ENCODE peak calls at places on chromosomes 7 and 10, in four cellular contexts. One of them, this sample, is unnamed.

GRCh38 chr10:31723074-31723750 is 205.4 kb downstream of the ARHGAP12 start:
- DNase-seq in PC-9: no peak
- DNase-seq in transverse colon: no peak
- DNase-seq in OCI-LY7: no peak
- DNase-seq in this sample: no peak

GRCh38 chr10:11946652-11947051 is 96.0 kb downstream of the UPF2 start:
- DNase-seq in PC-9: no peak
- DNase-seq in transverse colon: no peak
- DNase-seq in OCI-LY7: no peak
- DNase-seq in this sample: no peak

GRCh38 chr7:81501220-81501619 is 268.6 kb downstream of the HGF start:
- DNase-seq in PC-9: no peak
- DNase-seq in transverse colon: no peak
- DNase-seq in OCI-LY7: peak; percentile 1
- DNase-seq in this sample: no peak

GRCh38 chr7:28853150-28853549 is 105.0 kb downstream of the TRIL start:
- DNase-seq in PC-9: no peak
- DNase-seq in transverse colon: no peak
- DNase-seq in OCI-LY7: no peak
- DNase-seq in this sample: no peak

GRCh38 chr7:16137944-16138343 is 283.4 kb downstream of the CRPPA start:
- DNase-seq in PC-9: no peak
- DNase-seq in transverse colon: no peak
- DNase-seq in OCI-LY7: no peak
- DNase-seq in this sample: no peak

GRCh38 chr10:131848296-131848695 is 52.5 kb upstream of the PPP2R2D start:
- DNase-seq in PC-9: no peak
- DNase-seq in transverse colon: no peak
- DNase-seq in OCI-LY7: no peak
- DNase-seq in this sample: no peak

GRCh38 chr10:49225218-49225876 is 37.2 kb upstream of the TMEM273 start:
- DNase-seq in PC-9: no peak
- DNase-seq in transverse colon: no peak
- DNase-seq in OCI-LY7: no peak
- DNase-seq in this sample: no peak

GRCh38 chr10:89475567-89475966 is 59.8 kb downstream of the SLC16A12 start:
- DNase-seq in PC-9: no peak
- DNase-seq in transverse colon: no peak
- DNase-seq in OCI-LY7: no peak
- DNase-seq in this sample: no peak

GRCh38 chr10:127907411-127908105 is 655 bp downstream of the PTPRE start:
- DNase-seq in PC-9: no peak
- DNase-seq in transverse colon: peak; percentile 44
- DNase-seq in OCI-LY7: no peak
- DNase-seq in this sample: peak; percentile 2

GRCh38 chr10:115129752-115130151 is 36.6 kb downstream of the ATRNL1 start:
- DNase-seq in PC-9: no peak
- DNase-seq in transverse colon: no peak
- DNase-seq in OCI-LY7: peak; percentile 45
- DNase-seq in this sample: no peak

GRCh38 chr7:44959433-44959951 is 19.3 kb downstream of the MYO1G start:
- DNase-seq in PC-9: peak; percentile 74
- DNase-seq in transverse colon: no peak
- DNase-seq in OCI-LY7: no peak
- DNase-seq in this sample: peak; percentile 55

GRCh38 chr7:111835066-111835465 is 272.8 kb upstream of the IMMP2L start:
- DNase-seq in PC-9: no peak
- DNase-seq in transverse colon: no peak
- DNase-seq in OCI-LY7: no peak
- DNase-seq in this sample: no peak

GRCh38 chr7:103063895-103064294 is 10.7 kb downstream of the FBXL13 start:
- DNase-seq in PC-9: no peak
- DNase-seq in transverse colon: no peak
- DNase-seq in OCI-LY7: no peak
- DNase-seq in this sample: no peak

GRCh38 chr10:71232089-71232998 is 20.0 kb downstream of the UNC5B start:
- DNase-seq in PC-9: peak; percentile 47
- DNase-seq in transverse colon: no peak
- DNase-seq in OCI-LY7: no peak
- DNase-seq in this sample: no peak

GRCh38 chr7:29612596-29612995 is 49.0 kb downstream of the PRR15 start:
- DNase-seq in PC-9: no peak
- DNase-seq in transverse colon: no peak
- DNase-seq in OCI-LY7: no peak
- DNase-seq in this sample: no peak

GRCh38 chr7:155850001-155850436 is 37.8 kb upstream of the SHH start:
- DNase-seq in PC-9: no peak
- DNase-seq in transverse colon: no peak
- DNase-seq in OCI-LY7: no peak
- DNase-seq in this sample: no peak

GRCh38 chr7:137874390-137874789 is 27.6 kb upstream of the DGKI start:
- DNase-seq in PC-9: no peak
- DNase-seq in transverse colon: no peak
- DNase-seq in OCI-LY7: no peak
- DNase-seq in this sample: no peak

GRCh38 chr7:137871173-137871915 is 24.6 kb upstream of the DGKI start:
- DNase-seq in PC-9: no peak
- DNase-seq in transverse colon: no peak
- DNase-seq in OCI-LY7: no peak
- DNase-seq in this sample: no peak

GRCh38 chr7:137875746-137876145 is 29.0 kb upstream of the DGKI start:
- DNase-seq in PC-9: no peak
- DNase-seq in transverse colon: no peak
- DNase-seq in OCI-LY7: no peak
- DNase-seq in this sample: no peak

GRCh38 chr7:137873524-137873923 is 26.8 kb upstream of the DGKI start:
- DNase-seq in PC-9: no peak
- DNase-seq in transverse colon: no peak
- DNase-seq in OCI-LY7: no peak
- DNase-seq in this sample: no peak

DNA sequence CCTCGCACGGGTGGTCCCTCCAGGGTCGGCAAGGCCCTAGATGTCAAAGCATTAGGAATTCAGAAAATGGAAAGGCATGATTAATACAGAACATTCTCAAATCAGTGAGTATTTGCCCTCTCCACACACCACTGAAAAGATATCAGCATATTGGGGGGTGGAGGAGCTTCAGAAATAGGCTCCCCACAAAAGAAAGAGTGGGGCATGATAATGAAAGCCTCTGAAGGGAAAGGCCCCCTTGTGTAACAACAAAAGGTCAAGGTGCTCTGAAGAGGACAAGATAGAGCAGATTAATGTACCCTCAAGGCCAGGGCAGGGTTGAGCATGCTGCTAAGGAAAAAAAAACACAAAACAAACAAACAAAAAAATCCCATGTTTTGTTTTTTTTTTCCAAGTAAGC is 27.2 kb upstream of the DGKI start:
- DNase-seq in PC-9: no peak
- DNase-seq in transverse colon: no peak
- DNase-seq in OCI-LY7: no peak
- DNase-seq in this sample: no peak
- H3K27ac ChIP-seq in PC-9: no peak overlapping the region
- H3K27ac ChIP-seq in transverse colon: no peak overlapping the region
- H3K27ac ChIP-seq in OCI-LY7: no peak overlapping the region
- H3K27ac ChIP-seq in this sample: no peak overlapping the region

DNA sequence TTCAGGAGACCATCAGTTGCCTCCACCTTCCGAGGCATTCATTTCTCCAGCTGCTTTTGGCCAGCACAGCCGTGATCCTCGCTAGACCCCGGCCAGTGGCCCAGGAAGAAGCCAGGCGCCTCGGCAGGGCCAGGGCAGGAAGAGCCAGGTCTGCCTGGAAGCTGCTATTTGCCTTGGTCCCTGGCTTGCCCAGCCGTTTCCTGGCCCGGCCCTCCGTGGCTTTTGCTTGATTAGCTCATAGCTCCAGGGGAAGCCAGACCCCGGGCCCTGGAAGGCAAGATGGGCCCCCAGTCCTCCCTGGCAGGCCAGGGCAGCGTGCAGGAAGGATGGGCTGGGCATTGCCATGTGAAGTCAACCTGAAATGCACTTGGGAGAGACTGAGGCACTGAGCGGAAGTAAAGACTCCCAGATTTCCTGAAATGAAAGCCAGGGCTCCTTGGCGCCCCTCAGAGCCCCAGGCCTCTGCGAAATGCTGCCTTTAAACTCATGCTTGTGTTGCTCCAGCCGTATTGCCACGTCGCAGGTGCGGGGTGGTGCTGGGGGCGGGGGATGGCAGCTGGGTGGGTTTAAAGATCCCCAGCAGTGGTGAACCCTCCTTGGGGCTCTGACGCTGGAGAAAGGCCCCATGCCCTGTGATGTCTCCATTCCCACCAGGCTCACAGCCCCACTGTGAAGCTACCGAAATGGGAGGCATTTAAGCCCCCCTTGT is 160.6 kb downstream of the GRK5 start:
- DNase-seq in PC-9: no peak
- DNase-seq in transverse colon: no peak
- DNase-seq in OCI-LY7: no peak
- DNase-seq in this sample: no peak
- H3K4me1 ChIP-seq in PC-9: no peaks in the 10 kb centered on the region
- H3K4me1 ChIP-seq in transverse colon: peaks cover 5% of the 10 kb centered on the region
- H3K4me1 ChIP-seq in OCI-LY7: peaks cover 35% of the 10 kb centered on the region
- H3K4me1 ChIP-seq in this sample: no peaks in the 10 kb centered on the region

GRCh38 chr10:84540022-84540616 is 211.7 kb downstream of the CCSER2 start:
- DNase-seq in PC-9: peak; percentile 67
- DNase-seq in transverse colon: no peak
- DNase-seq in OCI-LY7: no peak
- DNase-seq in this sample: no peak
- H3K27ac ChIP-seq in PC-9: no peak overlapping the region
- H3K27ac ChIP-seq in transverse colon: no peak overlapping the region
- H3K27ac ChIP-seq in OCI-LY7: no peak overlapping the region
- H3K27ac ChIP-seq in this sample: no peak overlapping the region

GRCh38 chr10:91603173-91603572 is 29.7 kb downstream of the PPP1R3C start:
- DNase-seq in PC-9: no peak
- DNase-seq in transverse colon: no peak
- DNase-seq in OCI-LY7: no peak
- DNase-seq in this sample: no peak
- H3K4me1 ChIP-seq in PC-9: peaks cover 37% of the 10 kb centered on the region
- H3K4me1 ChIP-seq in transverse colon: peaks cover 3% of the 10 kb centered on the region
- H3K4me1 ChIP-seq in OCI-LY7: no peaks in the 10 kb centered on the region
- H3K4me1 ChIP-seq in this sample: no peaks in the 10 kb centered on the region

GRCh38 chr7:41881313-41882130 is 178.6 kb upstream of the INHBA start:
- DNase-seq in PC-9: no peak
- DNase-seq in transverse colon: peak; percentile 46
- DNase-seq in OCI-LY7: peak; percentile 70
- DNase-seq in this sample: peak; percentile 56

GRCh38 chr7:41885078-41885477 is 182.2 kb upstream of the INHBA start:
- DNase-seq in PC-9: no peak
- DNase-seq in transverse colon: no peak
- DNase-seq in OCI-LY7: no peak
- DNase-seq in this sample: no peak

GRCh38 chr7:41882271-41882670 is 179.4 kb upstream of the INHBA start:
- DNase-seq in PC-9: no peak
- DNase-seq in transverse colon: no peak
- DNase-seq in OCI-LY7: no peak
- DNase-seq in this sample: no peak

GRCh38 chr7:41885748-41886147 is 182.9 kb upstream of the INHBA start:
- DNase-seq in PC-9: no peak
- DNase-seq in transverse colon: no peak
- DNase-seq in OCI-LY7: no peak
- DNase-seq in this sample: no peak

GRCh38 chr7:41882745-41883527 is 180.0 kb upstream of the INHBA start:
- DNase-seq in PC-9: no peak
- DNase-seq in transverse colon: no peak
- DNase-seq in OCI-LY7: no peak
- DNase-seq in this sample: no peak
- H3K27ac ChIP-seq in PC-9: no peak overlapping the region
- H3K27ac ChIP-seq in transverse colon: no peak overlapping the region
- H3K27ac ChIP-seq in OCI-LY7: no peak overlapping the region
- H3K27ac ChIP-seq in this sample: peak overlapping the region; percentile 56

GRCh38 chr10:124744047-124744687 is at the start of gene FAM53B:
- DNase-seq in PC-9: peak; percentile 72
- DNase-seq in transverse colon: peak; percentile 88
- DNase-seq in OCI-LY7: peak; percentile 89
- DNase-seq in this sample: peak; percentile 86
- H3K4me1 ChIP-seq in PC-9: peaks cover 44% of the 10 kb centered on the region
- H3K4me1 ChIP-seq in transverse colon: peaks cover 38% of the 10 kb centered on the region
- H3K4me1 ChIP-seq in OCI-LY7: peaks cover 46% of the 10 kb centered on the region
- H3K4me1 ChIP-seq in this sample: peaks cover 53% of the 10 kb centered on the region

DNA sequence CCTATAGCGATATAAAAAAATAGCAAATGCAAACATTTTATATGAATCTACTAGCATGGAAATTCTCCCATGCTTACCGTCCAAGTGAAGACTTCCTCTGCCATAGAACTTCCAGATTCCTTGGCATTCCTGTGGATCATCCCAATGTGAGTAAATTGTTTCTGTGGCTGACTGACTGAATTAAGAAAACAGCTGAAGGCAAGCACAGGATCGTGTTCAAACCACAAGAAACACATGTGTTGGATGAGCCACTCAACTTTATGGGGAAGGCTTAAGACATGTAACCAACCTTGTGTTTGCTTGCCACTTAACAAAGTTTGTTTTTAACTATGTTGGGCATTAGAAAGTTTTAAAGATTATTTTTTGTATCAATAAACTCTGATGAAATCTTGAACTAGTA is 2.6 kb upstream of the MYPN start:
- DNase-seq in PC-9: no peak
- DNase-seq in transverse colon: no peak
- DNase-seq in OCI-LY7: no peak
- DNase-seq in this sample: no peak
- H3K27ac ChIP-seq in PC-9: no peak overlapping the region
- H3K27ac ChIP-seq in transverse colon: no peak overlapping the region
- H3K27ac ChIP-seq in OCI-LY7: no peak overlapping the region
- H3K27ac ChIP-seq in this sample: no peak overlapping the region

GRCh38 chr7:47535033-47535703 is 46.7 kb downstream of the TNS3 start:
- DNase-seq in PC-9: no peak
- DNase-seq in transverse colon: no peak
- DNase-seq in OCI-LY7: no peak
- DNase-seq in this sample: no peak
- H3K4me1 ChIP-seq in PC-9: peaks cover 84% of the 10 kb centered on the region
- H3K4me1 ChIP-seq in transverse colon: peaks cover 6% of the 10 kb centered on the region
- H3K4me1 ChIP-seq in OCI-LY7: no peaks in the 10 kb centered on the region
- H3K4me1 ChIP-seq in this sample: no peaks in the 10 kb centered on the region